ENCODE peak calls at places on chromosomes 1 and 21, in five cellular contexts. O, I, U, H and K are unnamed samples.

GRCh38 chr1:37670133-37670532 is 22.2 kb upstream of the CDCA8 start:
- DNase-seq in U (no peak), I (no peak), H (no peak), O (no peak), K (no peak)

GRCh38 chr21:27582246-27582945 is 615.5 kb upstream of the ADAMTS5 start:
- DNase-seq in I (no peak), H (no peak), U (no peak), O (no peak), K (no peak)

GRCh38 chr1:151612506-151613274 is 840 bp downstream of the SNX27 start:
- DNase-seq in O (no peak), I (peak), H (peak), U (no peak), K (no peak)

GRCh38 chr1:61238371-61238689 is 156.0 kb downstream of the NFIA start:
- DNase-seq in U (no peak), H (no peak), I (no peak), O (no peak), K (no peak)

GRCh38 chr1:228906461-228906860 is 171.2 kb downstream of the RHOU start:
- DNase-seq in H (no peak), U (no peak), I (no peak), O (no peak), K (no peak)

GRCh38 chr1:158060001-158060400 is 66.6 kb downstream of the KIRREL1 start:
- DNase-seq in U (no peak), O (no peak), H (no peak), I (no peak), K (no peak)

GRCh38 chr21:41726970-41727783 is 39.7 kb downstream of the RIPK4 start:
- DNase-seq in H (no peak), I (no peak), O (no peak), U (peak), K (no peak)

GRCh38 chr1:223748405-223748772 is 36.0 kb downstream of the CAPN2 start:
- DNase-seq in H (no peak), U (no peak), O (no peak), I (peak), K (no peak)

GRCh38 chr1:151371340-151371739 is 1.2 kb downstream of the SELENBP1 start:
- DNase-seq in H (no peak), O (no peak), U (peak), I (no peak), K (no peak)

GRCh38 chr1:228163004-228163753 is 2.4 kb upstream of the IBA57 start:
- DNase-seq in I (no peak), H (no peak), U (no peak), O (no peak), K (no peak)